ENCODE peak calls at places on chromosomes 5 and 9, in six cellular contexts. B is AG09309, E is H1, M is A549, W is heart left ventricle, K is pancreas. S is an unnamed sample.

GRCh38 chr5:101278011-101278687 is 375.1 kb upstream of the ST8SIA4 start:
- DNase-seq in B (no peak), E (no peak), M (no peak), W (no peak), K (no peak), S (no peak)

GRCh38 chr5:122937914-122938313 is 92.5 kb downstream of the SNX24 start:
- DNase-seq in B (no peak), E (no peak), M (no peak), W (peak; percentile 74), K (peak; percentile 63), S (peak; percentile 20)

GRCh38 chr9:126150411-126151030 is 176.1 kb upstream of the MVB12B start:
- DNase-seq in B (no peak), E (peak; percentile 36), M (no peak), W (no peak), K (no peak), S (no peak)

GRCh38 chr5:27437594-27438200 is 399.3 kb upstream of the CDH9 start:
- DNase-seq in B (no peak), E (no peak), M (no peak), W (no peak), K (no peak), S (no peak)

GRCh38 chr5:38515648-38516047 is 40.8 kb downstream of the LIFR start:
- DNase-seq in B (no peak), E (no peak), M (no peak), W (no peak), K (no peak), S (peak; percentile 44)

GRCh38 chr5:179258922-179259730 is 86.1 kb downstream of the ADAMTS2 start:
- DNase-seq in B (no peak), E (peak; percentile 41), M (no peak), W (peak; percentile 71), K (no peak), S (peak; percentile 73)

GRCh38 chr9:109399258-109399767 is 78.5 kb upstream of the EPB41L4B start:
- DNase-seq in B (no peak), E (no peak), M (no peak), W (no peak), K (no peak), S (no peak)

GRCh38 chr9:112361602-112362001 is 18.3 kb upstream of the HSDL2 start:
- DNase-seq in B (no peak), E (no peak), M (no peak), W (no peak), K (no peak), S (peak; percentile 60)

GRCh38 chr5:180739271-180739670 is 587 bp downstream of the OR2Y1 start:
- DNase-seq in B (no peak), E (no peak), M (no peak), W (no peak), K (no peak), S (no peak)

GRCh38 chr9:104553261-104553660 is 15.7 kb upstream of the OR13C8 start:
- DNase-seq in B (no peak), E (no peak), M (no peak), W (no peak), K (no peak), S (no peak)

GRCh38 chr9:96067004-96067403 is 191.5 kb downstream of the ERCC6L2 start:
- DNase-seq in B (no peak), E (no peak), M (no peak), W (no peak), K (no peak), S (peak; percentile 23)

GRCh38 chr5:155057626-155058025 is 44.1 kb downstream of the KIF4B start:
- DNase-seq in B (no peak), E (no peak), M (no peak), W (no peak), K (no peak), S (no peak)
- TF ChIP-seq CTCF in B (no peak), E (no peak), M (no peak), W (no peak), K (no peak), S (no peak)

GRCh38 chr9:18438951-18439350 is 35.0 kb upstream of the ADAMTSL1 start:
- DNase-seq in B (no peak), E (no peak), M (no peak), W (no peak), K (no peak), S (no peak)
- H3K4me3 ChIP-seq in B (peak overlapping the region; percentile 38), E (no peak overlapping the region), M (no peak overlapping the region), W (peak overlapping the region; percentile 51), K (no peak overlapping the region), S (peak overlapping the region; percentile 53)

DNA sequence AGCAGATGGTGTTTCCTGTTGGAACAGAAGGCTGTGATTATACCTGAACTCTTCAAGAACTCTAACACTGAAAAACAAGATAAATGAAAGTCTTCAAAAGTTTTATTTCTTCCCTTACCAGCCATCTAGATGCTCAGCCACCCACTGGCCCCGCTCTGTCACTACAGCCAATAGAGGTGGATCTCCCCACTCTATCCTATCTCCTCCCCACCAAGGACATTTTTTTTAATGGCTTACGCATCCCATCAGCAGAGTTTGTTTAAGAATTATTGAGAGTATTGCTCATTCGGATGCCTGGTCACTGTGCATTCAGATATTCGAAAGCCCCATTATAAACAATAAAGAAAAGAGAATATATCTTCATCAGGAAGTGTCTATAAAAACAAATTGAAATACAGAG is 159.4 kb downstream of the RASEF start:
- DNase-seq in B (no peak), E (no peak), M (peak; percentile 4), W (no peak), K (no peak), S (no peak)
- TF ChIP-seq CTCF in B (no peak), E (peak; percentile 13), M (no peak), W (no peak), K (no peak), S (peak; percentile 11)

DNA sequence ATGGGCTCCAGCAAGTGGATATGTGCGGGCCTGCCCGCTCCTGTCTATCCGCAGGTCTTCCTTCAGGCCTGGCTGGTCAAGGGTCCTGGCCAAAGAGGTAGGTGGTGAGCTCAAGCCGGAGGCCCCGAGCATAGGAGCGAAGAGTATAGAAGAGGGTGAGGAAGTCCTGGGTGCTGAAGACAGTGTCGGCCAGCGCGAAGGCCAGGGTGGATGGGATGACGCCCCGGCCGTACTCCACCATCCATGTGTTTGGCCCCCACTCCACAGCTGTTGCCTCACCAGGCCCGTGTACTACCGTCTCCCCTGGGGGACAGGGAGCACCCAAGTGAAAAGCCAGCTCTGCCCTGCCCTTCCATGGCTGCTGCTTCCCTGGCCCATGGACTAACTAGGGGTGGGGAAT is 2.0 kb downstream of the SIGMAR1 start:
- DNase-seq in B (no peak), E (no peak), M (no peak), W (no peak), K (peak; percentile 29), S (no peak)
- H3K4me3 ChIP-seq in B (no peak overlapping the region), E (no peak overlapping the region), M (no peak overlapping the region), W (no peak overlapping the region), K (no peak overlapping the region), S (no peak overlapping the region)

GRCh38 chr5:145811834-145812625 is 23.1 kb downstream of the PRELID2 start:
- DNase-seq in B (no peak), E (no peak), M (no peak), W (no peak), K (peak; percentile 32), S (peak; percentile 53)
- TF ChIP-seq CTCF in B (peak; percentile 35), E (no peak), M (peak; percentile 59), W (peak; percentile 45), K (no peak), S (peak; percentile 36)

DNA sequence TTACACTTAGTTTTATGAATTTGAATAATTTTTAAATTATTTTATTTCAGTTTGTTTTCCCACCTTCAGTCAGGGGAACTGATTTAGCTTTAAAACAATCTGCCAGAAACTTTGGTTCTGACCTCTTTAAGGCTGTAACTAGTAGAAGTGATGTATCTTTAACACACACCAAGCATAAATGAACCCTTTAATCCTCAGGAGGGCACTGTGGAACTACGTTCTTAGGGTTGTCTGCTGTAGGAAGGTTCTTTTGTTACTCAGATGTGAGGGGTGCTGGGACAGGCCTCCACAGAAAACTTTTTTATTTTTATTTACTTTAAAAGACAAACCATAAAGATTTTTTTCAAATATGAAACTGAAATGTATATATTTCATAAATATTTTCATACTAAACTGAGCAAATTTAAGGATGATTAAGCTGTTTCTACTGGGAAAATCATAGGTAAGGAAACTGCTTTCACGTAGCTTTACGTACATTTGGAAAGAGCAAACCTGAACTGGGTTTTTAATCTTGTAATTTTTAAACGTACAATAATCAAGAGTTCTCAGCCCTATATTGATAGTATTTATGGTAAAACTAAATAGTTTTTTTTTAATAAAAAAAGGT is 5.3 kb downstream of the KLF4 start:
- DNase-seq in B (peak; percentile 66), E (no peak), M (peak; percentile 51), W (no peak), K (no peak), S (peak; percentile 85)
- H3K4me3 ChIP-seq in B (no peak overlapping the region), E (no peak overlapping the region), M (no peak overlapping the region), W (peak overlapping the region; percentile 75), K (no peak overlapping the region), S (peak overlapping the region; percentile 25)

GRCh38 chr9:115591584-115591984 is 473.6 kb upstream of the TNC start:
- DNase-seq in B (peak; percentile 100), E (peak; percentile 48), M (peak; percentile 83), W (no peak), K (peak; percentile 54), S (peak; percentile 99)
- TF ChIP-seq CTCF in B (peak; percentile 81), E (no peak), M (peak; percentile 95), W (peak; percentile 81), K (no peak), S (peak; percentile 94)

S was measured in fibroblast of villous mesenchyme.